ENCODE peak calls at places on chromosomes 7 and 10, in six cellular contexts. One of them, this sample, is unnamed.

GRCh38 chr10:124671486-124672075 is 72.6 kb downstream of the FAM53B start:
- DNase-seq in HepG2: peak; percentile 63
- DNase-seq in MM.1S: no peak
- DNase-seq in OCI-LY7: no peak
- DNase-seq in IMR-90: no peak
- DNase-seq in fibroblast of lung: peak; percentile 61
- DNase-seq in this sample: peak; percentile 57

GRCh38 chr7:24108906-24109376 is 175.0 kb upstream of the NPY start:
- DNase-seq in HepG2: peak; percentile 83
- DNase-seq in MM.1S: no peak
- DNase-seq in OCI-LY7: no peak
- DNase-seq in IMR-90: no peak
- DNase-seq in fibroblast of lung: no peak
- DNase-seq in this sample: no peak

GRCh38 chr7:157446322-157446721 is 109.5 kb downstream of the DNAJB6 start:
- DNase-seq in HepG2: no peak
- DNase-seq in MM.1S: no peak
- DNase-seq in OCI-LY7: no peak
- DNase-seq in IMR-90: no peak
- DNase-seq in fibroblast of lung: no peak
- DNase-seq in this sample: no peak

GRCh38 chr7:102404005-102404861 is 8.1 kb downstream of the PRKRIP1 start:
- DNase-seq in HepG2: peak; percentile 64
- DNase-seq in MM.1S: peak; percentile 93
- DNase-seq in OCI-LY7: peak; percentile 89
- DNase-seq in IMR-90: peak; percentile 47
- DNase-seq in fibroblast of lung: peak; percentile 49
- DNase-seq in this sample: peak; percentile 87

GRCh38 chr10:1149793-1150637 is 93.8 kb downstream of the WDR37 start:
- DNase-seq in HepG2: no peak
- DNase-seq in MM.1S: no peak
- DNase-seq in OCI-LY7: no peak
- DNase-seq in IMR-90: peak; percentile 3
- DNase-seq in fibroblast of lung: no peak
- DNase-seq in this sample: no peak

GRCh38 chr7:121153411-121153810 is 164.9 kb downstream of the CPED1 start:
- DNase-seq in HepG2: no peak
- DNase-seq in MM.1S: no peak
- DNase-seq in OCI-LY7: no peak
- DNase-seq in IMR-90: no peak
- DNase-seq in fibroblast of lung: no peak
- DNase-seq in this sample: no peak

GRCh38 chr7:116153050-116153449 is 57.3 kb upstream of the TES start:
- DNase-seq in HepG2: no peak
- DNase-seq in MM.1S: no peak
- DNase-seq in OCI-LY7: no peak
- DNase-seq in IMR-90: no peak
- DNase-seq in fibroblast of lung: no peak
- DNase-seq in this sample: no peak

GRCh38 chr7:95395755-95396135 is 430 bp downstream of the PON3 start:
- DNase-seq in HepG2: peak; percentile 9
- DNase-seq in MM.1S: no peak
- DNase-seq in OCI-LY7: no peak
- DNase-seq in IMR-90: no peak
- DNase-seq in fibroblast of lung: no peak
- DNase-seq in this sample: peak; percentile 11

GRCh38 chr10:127563718-127564553 is 14.8 kb downstream of the NPS start:
- DNase-seq in HepG2: no peak
- DNase-seq in MM.1S: peak; percentile 23
- DNase-seq in OCI-LY7: peak; percentile 31
- DNase-seq in IMR-90: no peak
- DNase-seq in fibroblast of lung: no peak
- DNase-seq in this sample: peak; percentile 41

GRCh38 chr10:10438335-10439123 is 579.1 kb upstream of the CELF2 start:
- DNase-seq in HepG2: no peak
- DNase-seq in MM.1S: no peak
- DNase-seq in OCI-LY7: no peak
- DNase-seq in IMR-90: peak; percentile 4
- DNase-seq in fibroblast of lung: peak; percentile 24
- DNase-seq in this sample: no peak

GRCh38 chr10:88408111-88408510 is 175.0 kb downstream of the RNLS start:
- DNase-seq in HepG2: no peak
- DNase-seq in MM.1S: no peak
- DNase-seq in OCI-LY7: no peak
- DNase-seq in IMR-90: no peak
- DNase-seq in fibroblast of lung: peak; percentile 62
- DNase-seq in this sample: no peak

GRCh38 chr7:158689500-158689899 is 15.1 kb downstream of the NCAPG2 start:
- DNase-seq in HepG2: no peak
- DNase-seq in MM.1S: no peak
- DNase-seq in OCI-LY7: no peak
- DNase-seq in IMR-90: no peak
- DNase-seq in fibroblast of lung: no peak
- DNase-seq in this sample: no peak

GRCh38 chr10:21318768-21319167 is 206.7 kb downstream of the SKIDA1 start:
- DNase-seq in HepG2: no peak
- DNase-seq in MM.1S: no peak
- DNase-seq in OCI-LY7: no peak
- DNase-seq in IMR-90: peak; percentile 42
- DNase-seq in fibroblast of lung: peak; percentile 50
- DNase-seq in this sample: no peak

GRCh38 chr10:49645417-49646255 is 31.8 kb downstream of the CHAT start:
- DNase-seq in HepG2: no peak
- DNase-seq in MM.1S: no peak
- DNase-seq in OCI-LY7: no peak
- DNase-seq in IMR-90: no peak
- DNase-seq in fibroblast of lung: no peak
- DNase-seq in this sample: no peak

GRCh38 chr10:29120216-29120615 is 168.7 kb upstream of the LYZL1 start:
- DNase-seq in HepG2: no peak
- DNase-seq in MM.1S: no peak
- DNase-seq in OCI-LY7: no peak
- DNase-seq in IMR-90: peak; percentile 89
- DNase-seq in fibroblast of lung: peak; percentile 53
- DNase-seq in this sample: no peak

GRCh38 chr7:43669286-43670081 is 59.8 kb downstream of the COA1 start:
- DNase-seq in HepG2: no peak
- DNase-seq in MM.1S: no peak
- DNase-seq in OCI-LY7: no peak
- DNase-seq in IMR-90: no peak
- DNase-seq in fibroblast of lung: no peak
- DNase-seq in this sample: peak; percentile 98

GRCh38 chr10:42753507-42754154 is 29.0 kb upstream of the BMS1 start:
- DNase-seq in HepG2: no peak
- DNase-seq in MM.1S: no peak
- DNase-seq in OCI-LY7: no peak
- DNase-seq in IMR-90: no peak
- DNase-seq in fibroblast of lung: no peak
- DNase-seq in this sample: peak; percentile 29

GRCh38 chr10:49398986-49399385 is 3.1 kb upstream of the DRGX start:
- DNase-seq in HepG2: no peak
- DNase-seq in MM.1S: no peak
- DNase-seq in OCI-LY7: no peak
- DNase-seq in IMR-90: no peak
- DNase-seq in fibroblast of lung: no peak
- DNase-seq in this sample: peak; percentile 57

GRCh38 chr7:116239434-116239833 is 29.1 kb downstream of the TES start:
- DNase-seq in HepG2: peak; percentile 94
- DNase-seq in MM.1S: no peak
- DNase-seq in OCI-LY7: no peak
- DNase-seq in IMR-90: no peak
- DNase-seq in fibroblast of lung: no peak
- DNase-seq in this sample: no peak

GRCh38 chr7:79050592-79050991 is 402.9 kb downstream of the MAGI2 start:
- DNase-seq in HepG2: no peak
- DNase-seq in MM.1S: no peak
- DNase-seq in OCI-LY7: no peak
- DNase-seq in IMR-90: peak; percentile 73
- DNase-seq in fibroblast of lung: peak; percentile 62
- DNase-seq in this sample: no peak

GRCh38 chr7:20958474-20958873 is 171.8 kb upstream of the SP8 start:
- DNase-seq in HepG2: no peak
- DNase-seq in MM.1S: no peak
- DNase-seq in OCI-LY7: no peak
- DNase-seq in IMR-90: no peak
- DNase-seq in fibroblast of lung: no peak
- DNase-seq in this sample: no peak

GRCh38 chr10:558331-558730 is 131.1 kb downstream of the DIP2C start:
- DNase-seq in HepG2: no peak
- DNase-seq in MM.1S: no peak
- DNase-seq in OCI-LY7: no peak
- DNase-seq in IMR-90: no peak
- DNase-seq in fibroblast of lung: no peak
- DNase-seq in this sample: no peak

GRCh38 chr10:79096514-79096913 is 27.7 kb downstream of the ZMIZ1 start:
- DNase-seq in HepG2: no peak
- DNase-seq in MM.1S: no peak
- DNase-seq in OCI-LY7: no peak
- DNase-seq in IMR-90: no peak
- DNase-seq in fibroblast of lung: no peak
- DNase-seq in this sample: no peak

GRCh38 chr10:79282388-79282787 is 64.9 kb upstream of the PPIF start:
- DNase-seq in HepG2: no peak
- DNase-seq in MM.1S: no peak
- DNase-seq in OCI-LY7: no peak
- DNase-seq in IMR-90: no peak
- DNase-seq in fibroblast of lung: no peak
- DNase-seq in this sample: no peak

GRCh38 chr7:4957847-4958476 is 1.0 kb downstream of the MMD2 start:
- DNase-seq in HepG2: no peak
- DNase-seq in MM.1S: no peak
- DNase-seq in OCI-LY7: no peak
- DNase-seq in IMR-90: no peak
- DNase-seq in fibroblast of lung: no peak
- DNase-seq in this sample: no peak

GRCh38 chr7:98618786-98619185 is 1.7 kb downstream of the NPTX2 start:
- DNase-seq in HepG2: no peak
- DNase-seq in MM.1S: no peak
- DNase-seq in OCI-LY7: no peak
- DNase-seq in IMR-90: no peak
- DNase-seq in fibroblast of lung: no peak
- DNase-seq in this sample: no peak

GRCh38 chr7:131533566-131534561 is 22.6 kb downstream of the PODXL start:
- DNase-seq in HepG2: no peak
- DNase-seq in MM.1S: no peak
- DNase-seq in OCI-LY7: no peak
- DNase-seq in IMR-90: no peak
- DNase-seq in fibroblast of lung: no peak
- DNase-seq in this sample: no peak
- H4K20me1 ChIP-seq in HepG2: no peaks in the 10 kb centered on the region
- H4K20me1 ChIP-seq in MM.1S: no peaks in the 10 kb centered on the region
- H4K20me1 ChIP-seq in OCI-LY7: no peaks in the 10 kb centered on the region
- H4K20me1 ChIP-seq in IMR-90: no peaks in the 10 kb centered on the region
- H4K20me1 ChIP-seq in fibroblast of lung: no peaks in the 10 kb centered on the region
- H4K20me1 ChIP-seq in this sample: peaks cover 91% of the 10 kb centered on the region

DNA sequence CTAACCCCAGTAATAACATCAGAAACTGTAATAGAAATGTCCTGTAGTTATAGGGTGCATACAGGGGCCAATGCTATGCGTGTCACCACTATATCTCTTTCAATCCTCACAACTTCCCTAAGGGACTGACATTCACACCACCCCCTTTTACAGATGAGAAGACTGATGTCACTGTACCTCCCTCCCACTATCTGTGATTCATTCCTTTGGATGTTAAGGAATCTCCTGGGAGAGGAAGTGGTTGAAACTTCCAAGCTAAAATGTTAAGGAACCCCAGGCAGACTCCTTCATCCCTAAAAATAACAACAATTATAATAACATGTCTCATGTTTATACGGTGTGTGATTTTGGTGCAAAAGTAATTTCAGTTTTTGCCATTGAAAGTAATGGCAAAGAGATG is 5.4 kb downstream of the COL13A1 start:
- DNase-seq in HepG2: no peak
- DNase-seq in MM.1S: no peak
- DNase-seq in OCI-LY7: no peak
- DNase-seq in IMR-90: peak; percentile 84
- DNase-seq in fibroblast of lung: peak; percentile 48
- DNase-seq in this sample: no peak
- H3K4me3 ChIP-seq in HepG2: no peak overlapping the region
- H3K4me3 ChIP-seq in MM.1S: no peak overlapping the region
- H3K4me3 ChIP-seq in OCI-LY7: no peak overlapping the region
- H3K4me3 ChIP-seq in IMR-90: no peak overlapping the region
- H3K4me3 ChIP-seq in fibroblast of lung: no peak overlapping the region
- H3K4me3 ChIP-seq in this sample: no peak overlapping the region

DNA sequence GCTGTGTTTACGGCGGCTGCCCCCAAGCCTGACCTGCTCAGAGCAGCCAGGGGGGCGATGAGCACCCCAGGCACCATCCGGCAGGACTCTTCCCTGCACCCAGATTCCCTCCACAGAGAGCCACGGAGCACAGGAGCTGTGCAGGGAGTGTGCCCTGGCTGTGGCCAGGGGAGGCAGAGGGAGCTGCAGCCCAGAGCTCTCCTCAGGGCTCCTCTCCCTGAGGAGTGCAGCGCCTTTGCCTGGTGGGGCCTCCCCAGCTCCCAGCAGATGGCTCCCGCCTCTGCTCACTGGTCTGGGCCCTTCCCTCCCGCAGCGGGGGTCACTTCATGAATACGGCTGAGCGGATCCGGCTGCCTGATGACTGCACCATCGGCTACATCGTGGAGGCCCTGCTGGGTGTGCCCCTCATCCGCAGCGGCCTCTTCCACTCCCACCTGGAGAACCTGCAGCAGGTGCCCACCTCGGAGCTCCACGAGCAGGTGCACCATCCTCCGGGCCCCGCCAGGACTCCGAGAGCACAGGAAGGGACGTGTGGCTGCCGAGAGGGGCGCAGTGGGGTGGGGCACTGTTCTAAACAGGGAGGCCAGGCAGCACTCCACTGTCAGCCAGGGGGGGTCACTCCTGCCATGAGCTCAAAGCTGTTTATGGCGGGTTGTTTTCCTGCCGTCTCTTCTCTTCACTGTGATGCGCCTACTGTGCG is 6.5 kb downstream of the LFNG start:
- DNase-seq in HepG2: no peak
- DNase-seq in MM.1S: no peak
- DNase-seq in OCI-LY7: no peak
- DNase-seq in IMR-90: no peak
- DNase-seq in fibroblast of lung: no peak
- DNase-seq in this sample: peak; percentile 42
- H3K4me1 ChIP-seq in HepG2: peaks cover 75% of the 10 kb centered on the region
- H3K4me1 ChIP-seq in MM.1S: no peaks in the 10 kb centered on the region
- H3K4me1 ChIP-seq in OCI-LY7: peaks cover 41% of the 10 kb centered on the region
- H3K4me1 ChIP-seq in IMR-90: peaks cover 36% of the 10 kb centered on the region
- H3K4me1 ChIP-seq in fibroblast of lung: peaks cover 24% of the 10 kb centered on the region
- H3K4me1 ChIP-seq in this sample: peaks cover 49% of the 10 kb centered on the region

GRCh38 chr7:130932667-130933432 is 198.8 kb upstream of the KLF14 start:
- DNase-seq in HepG2: no peak
- DNase-seq in MM.1S: no peak
- DNase-seq in OCI-LY7: no peak
- DNase-seq in IMR-90: no peak
- DNase-seq in fibroblast of lung: no peak
- DNase-seq in this sample: no peak
- H4K20me1 ChIP-seq in HepG2: no peaks in the 10 kb centered on the region
- H4K20me1 ChIP-seq in MM.1S: peaks cover 17% of the 10 kb centered on the region
- H4K20me1 ChIP-seq in OCI-LY7: no peaks in the 10 kb centered on the region
- H4K20me1 ChIP-seq in IMR-90: peaks cover 54% of the 10 kb centered on the region
- H4K20me1 ChIP-seq in fibroblast of lung: no peaks in the 10 kb centered on the region
- H4K20me1 ChIP-seq in this sample: no peaks in the 10 kb centered on the region

This sample was measured in GM23338.